ENCODE peak calls at places on chromosomes 3 and 15, in four cellular contexts. O is trophoblast cell, H is H9, G is H1. F is an unnamed sample. For H3K79me2, the result is how much of the 10 kb centered on the place peaks cover.

GRCh38 chr3:41572092-41572491 is 372.8 kb downstream of the CTNNB1 start:
- DNase-seq in O (no peak), H (no peak), G (no peak), F (no peak)

GRCh38 chr3:197440717-197441303 is 115.0 kb downstream of the BDH1 start:
- DNase-seq in O (no peak), H (no peak), G (no peak), F (no peak)

GRCh38 chr3:157159037-157159761 is 748 bp downstream of the CCNL1 start:
- DNase-seq in O (peak), H (peak), G (no peak), F (peak)

GRCh38 chr3:123633530-123633929 is 48.7 kb upstream of the HACD2 start:
- DNase-seq in O (no peak), H (no peak), G (no peak), F (no peak)

GRCh38 chr3:120708408-120708807 is 26.4 kb upstream of the HGD start:
- DNase-seq in O (no peak), H (no peak), G (no peak), F (no peak)

GRCh38 chr3:31219131-31219843 is 313.4 kb upstream of the STT3B start:
- DNase-seq in O (no peak), H (no peak), G (no peak), F (no peak)

GRCh38 chr3:41265011-41265545 is 65.8 kb downstream of the CTNNB1 start:
- DNase-seq in O (peak), H (no peak), G (no peak), F (no peak)

GRCh38 chr3:12350151-12350813 is 61.4 kb downstream of the PPARG start:
- DNase-seq in O (no peak), H (no peak), G (no peak), F (no peak)

GRCh38 chr15:62739507-62739906 is 303.0 kb upstream of the TPM1 start:
- DNase-seq in O (peak), H (no peak), G (no peak), F (peak)

GRCh38 chr15:74794248-74794969 is 12.5 kb downstream of the CSK start:
- DNase-seq in O (no peak), H (no peak), G (no peak), F (no peak)

GRCh38 chr3:154314152-154314551 is 10.1 kb downstream of the DHX36 start:
- DNase-seq in O (no peak), H (no peak), G (no peak), F (peak)

GRCh38 chr3:25033407-25034029 is 394.5 kb upstream of the RARB start:
- DNase-seq in O (peak), H (peak), G (peak), F (peak)

GRCh38 chr3:58042947-58043707 is 34.9 kb downstream of the FLNB start:
- DNase-seq in O (no peak), H (no peak), G (no peak), F (no peak)
- H3K79me2 ChIP-seq in O (under half), H (under half), G (half or more), F (half or more)

GRCh38 chr15:43185161-43186002 is at the start of gene CCNDBP1:
- DNase-seq in O (peak), H (peak), G (peak), F (peak)
- H2BK5ac ChIP-seq in O (no peak), H (no peak), G (peak), F (no peak)

DNA sequence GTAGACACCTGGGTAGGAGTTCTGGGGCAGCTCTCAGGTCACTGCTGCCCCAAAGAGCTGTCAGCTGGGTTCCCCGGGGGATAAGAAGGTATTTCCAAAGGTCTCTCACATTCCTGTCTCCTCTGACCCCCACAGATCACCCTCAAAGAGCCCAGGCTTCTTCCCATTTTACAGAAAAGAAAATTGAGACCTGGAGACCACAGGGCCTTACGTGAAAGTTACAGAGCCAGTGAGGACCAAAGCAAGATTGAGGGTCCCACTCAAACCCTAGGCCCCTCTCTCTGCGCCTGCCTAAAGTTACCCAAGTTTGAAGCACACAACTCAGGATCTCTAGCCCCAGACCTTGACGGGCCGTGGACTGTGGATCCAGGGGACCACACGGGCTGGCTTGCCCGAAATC is 3.9 kb upstream of the ATP2B2 start:
- DNase-seq in O (no peak), H (no peak), G (no peak), F (no peak)
- H2AK5ac ChIP-seq in O (no peak), H (no peak), G (no peak), F (no peak)

GRCh38 chr15:73617310-73617709 is 15.9 kb downstream of the NPTN start:
- DNase-seq in O (no peak), H (no peak), G (no peak), F (peak)
- H3K79me2 ChIP-seq in O (under half), H (under half), G (half or more), F (under half)

F was measured in mesendoderm.